ENCODE peak calls at places on chromosomes 3 and 15, in nine cellular contexts. One of them, this sample, is unnamed.

GRCh38 chr15:88918738-88919137 is 5.6 kb upstream of the MFGE8 start:
- DNase-seq in ovary: no peak
- DNase-seq in GM20000: peak
- DNase-seq in fibroblast of pulmonary artery: peak
- DNase-seq in brain microvascular endothelial cell: peak
- DNase-seq in AG04450: peak
- DNase-seq in neural crest cell: no peak
- DNase-seq in IMR-90: peak
- DNase-seq in pancreas: no peak
- DNase-seq in this sample: peak

GRCh38 chr3:66224220-66224619 is 3.4 kb downstream of the SLC25A26 start:
- DNase-seq in brain microvascular endothelial cell: no peak
- DNase-seq in ovary: no peak
- DNase-seq in neural crest cell: no peak
- DNase-seq in GM20000: no peak
- DNase-seq in pancreas: no peak
- DNase-seq in AG04450: no peak
- DNase-seq in fibroblast of pulmonary artery: no peak
- DNase-seq in IMR-90: no peak
- DNase-seq in this sample: no peak

GRCh38 chr3:139238281-139239030 is 105.4 kb upstream of the MRPS22 start:
- DNase-seq in ovary: peak
- DNase-seq in neural crest cell: no peak
- DNase-seq in pancreas: no peak
- DNase-seq in IMR-90: no peak
- DNase-seq in AG04450: no peak
- DNase-seq in brain microvascular endothelial cell: no peak
- DNase-seq in GM20000: no peak
- DNase-seq in fibroblast of pulmonary artery: no peak
- DNase-seq in this sample: no peak

GRCh38 chr3:171347017-171347979 is 112.9 kb downstream of the TNIK start:
- DNase-seq in IMR-90: peak
- DNase-seq in AG04450: no peak
- DNase-seq in pancreas: no peak
- DNase-seq in GM20000: peak
- DNase-seq in brain microvascular endothelial cell: peak
- DNase-seq in neural crest cell: no peak
- DNase-seq in fibroblast of pulmonary artery: peak
- DNase-seq in ovary: no peak
- DNase-seq in this sample: no peak

GRCh38 chr3:46566040-46566631 is at the start of gene LRRC2:
- DNase-seq in neural crest cell: no peak
- DNase-seq in fibroblast of pulmonary artery: peak
- DNase-seq in GM20000: no peak
- DNase-seq in IMR-90: peak
- DNase-seq in brain microvascular endothelial cell: peak
- DNase-seq in ovary: peak
- DNase-seq in AG04450: peak
- DNase-seq in pancreas: peak
- DNase-seq in this sample: peak

GRCh38 chr3:27659279-27660021 is 62.7 kb downstream of the EOMES start:
- DNase-seq in pancreas: peak
- DNase-seq in AG04450: no peak
- DNase-seq in brain microvascular endothelial cell: peak
- DNase-seq in GM20000: peak
- DNase-seq in ovary: no peak
- DNase-seq in IMR-90: peak
- DNase-seq in fibroblast of pulmonary artery: peak
- DNase-seq in neural crest cell: peak
- DNase-seq in this sample: peak

GRCh38 chr15:65062726-65063125 is 5.1 kb downstream of the RASL12 start:
- DNase-seq in GM20000: no peak
- DNase-seq in brain microvascular endothelial cell: no peak
- DNase-seq in ovary: no peak
- DNase-seq in fibroblast of pulmonary artery: no peak
- DNase-seq in IMR-90: no peak
- DNase-seq in neural crest cell: no peak
- DNase-seq in AG04450: no peak
- DNase-seq in pancreas: no peak
- DNase-seq in this sample: no peak

GRCh38 chr3:188284455-188285212 is 130.7 kb downstream of the LPP start:
- DNase-seq in GM20000: no peak
- DNase-seq in fibroblast of pulmonary artery: no peak
- DNase-seq in AG04450: no peak
- DNase-seq in brain microvascular endothelial cell: no peak
- DNase-seq in pancreas: no peak
- DNase-seq in IMR-90: peak
- DNase-seq in neural crest cell: no peak
- DNase-seq in ovary: no peak
- DNase-seq in this sample: no peak

GRCh38 chr3:146590521-146590920 is 14.6 kb downstream of the PLSCR5 start:
- DNase-seq in neural crest cell: no peak
- DNase-seq in IMR-90: peak
- DNase-seq in brain microvascular endothelial cell: no peak
- DNase-seq in pancreas: no peak
- DNase-seq in fibroblast of pulmonary artery: peak
- DNase-seq in GM20000: no peak
- DNase-seq in AG04450: no peak
- DNase-seq in ovary: no peak
- DNase-seq in this sample: no peak

GRCh38 chr3:66435988-66436387 is 64.8 kb downstream of the LRIG1 start:
- DNase-seq in AG04450: no peak
- DNase-seq in IMR-90: no peak
- DNase-seq in GM20000: no peak
- DNase-seq in ovary: no peak
- DNase-seq in pancreas: no peak
- DNase-seq in brain microvascular endothelial cell: no peak
- DNase-seq in fibroblast of pulmonary artery: no peak
- DNase-seq in neural crest cell: no peak
- DNase-seq in this sample: no peak

GRCh38 chr3:21645121-21645897 is 105.7 kb downstream of the ZNF385D start:
- DNase-seq in neural crest cell: no peak
- DNase-seq in IMR-90: peak
- DNase-seq in AG04450: no peak
- DNase-seq in pancreas: peak
- DNase-seq in fibroblast of pulmonary artery: peak
- DNase-seq in GM20000: no peak
- DNase-seq in ovary: no peak
- DNase-seq in brain microvascular endothelial cell: no peak
- DNase-seq in this sample: peak

GRCh38 chr15:80431635-80432034 is 27.5 kb downstream of the ARNT2 start:
- DNase-seq in brain microvascular endothelial cell: no peak
- DNase-seq in IMR-90: no peak
- DNase-seq in fibroblast of pulmonary artery: no peak
- DNase-seq in ovary: no peak
- DNase-seq in pancreas: no peak
- DNase-seq in neural crest cell: no peak
- DNase-seq in GM20000: no peak
- DNase-seq in AG04450: no peak
- DNase-seq in this sample: no peak

GRCh38 chr15:66733976-66734375 is 31.9 kb downstream of the SMAD6 start:
- DNase-seq in GM20000: no peak
- DNase-seq in AG04450: no peak
- DNase-seq in ovary: peak
- DNase-seq in IMR-90: no peak
- DNase-seq in fibroblast of pulmonary artery: no peak
- DNase-seq in pancreas: no peak
- DNase-seq in brain microvascular endothelial cell: no peak
- DNase-seq in neural crest cell: no peak
- DNase-seq in this sample: no peak

GRCh38 chr3:134347516-134347915 is 26.7 kb downstream of the AMOTL2 start:
- DNase-seq in ovary: no peak
- DNase-seq in neural crest cell: no peak
- DNase-seq in pancreas: peak
- DNase-seq in brain microvascular endothelial cell: no peak
- DNase-seq in GM20000: no peak
- DNase-seq in fibroblast of pulmonary artery: no peak
- DNase-seq in AG04450: no peak
- DNase-seq in IMR-90: no peak
- DNase-seq in this sample: no peak

DNA sequence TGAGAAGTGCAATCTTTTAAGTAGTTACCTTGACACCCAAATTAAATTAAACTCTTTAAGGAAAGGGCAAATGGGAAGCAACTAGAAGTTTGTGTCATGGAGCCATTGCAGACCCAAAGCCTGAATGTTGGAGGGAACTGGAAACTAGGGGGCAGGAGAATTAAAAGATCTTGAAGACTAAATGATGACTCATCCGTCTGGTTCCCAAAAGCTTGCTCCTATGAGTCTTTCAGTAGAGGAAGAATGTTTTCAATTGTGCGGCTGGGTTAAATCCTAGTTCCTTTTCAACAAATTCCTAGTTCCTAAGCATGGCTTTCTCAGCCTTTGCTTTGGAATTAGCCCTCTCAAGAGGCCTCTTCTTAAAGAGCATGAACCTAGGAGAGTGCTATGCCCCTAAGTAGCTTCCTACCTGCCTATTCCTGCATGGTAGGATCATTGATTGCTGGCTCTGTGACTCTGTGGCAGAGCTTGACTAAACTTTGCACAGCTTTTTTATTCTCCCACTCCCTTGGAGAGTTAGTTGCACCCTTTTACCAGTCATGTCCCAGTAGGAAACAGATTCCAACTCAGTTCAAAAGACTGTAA is 17.7 kb downstream of the CLEC3B start:
- DNase-seq in GM20000: no peak
- DNase-seq in brain microvascular endothelial cell: peak
- DNase-seq in pancreas: no peak
- DNase-seq in IMR-90: peak
- DNase-seq in neural crest cell: no peak
- DNase-seq in ovary: no peak
- DNase-seq in fibroblast of pulmonary artery: peak
- DNase-seq in AG04450: peak
- DNase-seq in this sample: peak
- TF ChIP-seq CTCF in GM20000: no peak
- TF ChIP-seq CTCF in brain microvascular endothelial cell: peak
- TF ChIP-seq CTCF in pancreas: no peak
- TF ChIP-seq CTCF in IMR-90: peak
- TF ChIP-seq CTCF in neural crest cell: no peak
- TF ChIP-seq CTCF in ovary: no peak
- TF ChIP-seq CTCF in fibroblast of pulmonary artery: peak
- TF ChIP-seq CTCF in AG04450: peak
- TF ChIP-seq CTCF in this sample: peak

DNA sequence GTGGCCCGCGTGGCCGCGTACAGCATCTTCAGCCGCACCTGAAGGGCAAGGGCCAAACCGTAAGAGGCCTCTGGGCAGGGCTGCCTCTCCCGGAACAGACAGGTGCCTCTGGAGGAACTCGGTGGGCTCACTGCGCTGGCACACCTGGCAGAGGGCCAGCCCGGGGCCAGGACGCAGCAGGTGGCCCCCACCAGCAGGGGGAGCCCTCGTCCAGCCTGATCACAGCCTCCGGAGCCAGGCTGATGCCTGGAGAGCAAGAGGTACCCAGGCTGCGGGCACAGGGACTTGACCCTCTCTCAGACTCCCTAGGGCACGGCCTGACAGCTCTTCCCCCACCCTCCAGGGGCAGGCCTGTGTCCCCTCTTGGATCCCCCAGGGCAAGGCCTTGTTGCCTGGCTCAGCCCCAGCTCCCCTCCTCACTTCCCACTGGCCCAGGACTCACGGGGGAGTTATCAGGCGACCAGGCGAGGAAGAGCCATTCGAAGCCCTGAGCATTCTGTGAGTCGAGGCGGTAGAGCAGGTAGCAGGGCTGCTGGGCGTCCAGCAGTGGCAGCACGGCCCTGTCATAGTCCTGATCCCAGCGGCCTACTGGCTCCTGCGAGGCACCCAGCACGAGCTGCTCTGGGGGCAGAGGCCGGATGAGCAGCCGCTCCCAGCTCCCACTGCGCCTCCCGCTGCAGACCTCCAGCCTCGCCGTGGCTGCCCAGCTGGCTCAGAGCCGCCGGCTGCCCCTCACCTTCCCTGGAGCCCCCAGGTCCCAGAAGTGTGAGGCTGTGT is 6.2 kb upstream of the TLR9 start:
- DNase-seq in neural crest cell: peak
- DNase-seq in AG04450: no peak
- DNase-seq in IMR-90: peak
- DNase-seq in pancreas: peak
- DNase-seq in brain microvascular endothelial cell: no peak
- DNase-seq in ovary: peak
- DNase-seq in GM20000: peak
- DNase-seq in fibroblast of pulmonary artery: peak
- DNase-seq in this sample: peak
- TF ChIP-seq CTCF in neural crest cell: peak
- TF ChIP-seq CTCF in AG04450: peak
- TF ChIP-seq CTCF in IMR-90: peak
- TF ChIP-seq CTCF in pancreas: peak
- TF ChIP-seq CTCF in brain microvascular endothelial cell: peak
- TF ChIP-seq CTCF in ovary: peak
- TF ChIP-seq CTCF in GM20000: peak
- TF ChIP-seq CTCF in fibroblast of pulmonary artery: peak
- TF ChIP-seq CTCF in this sample: peak

GRCh38 chr3:183513046-183513706 is 42.3 kb downstream of the KLHL6 start:
- DNase-seq in ovary: no peak
- DNase-seq in AG04450: no peak
- DNase-seq in GM20000: peak
- DNase-seq in IMR-90: no peak
- DNase-seq in neural crest cell: no peak
- DNase-seq in brain microvascular endothelial cell: no peak
- DNase-seq in fibroblast of pulmonary artery: no peak
- DNase-seq in pancreas: no peak
- DNase-seq in this sample: no peak

GRCh38 chr3:183517656-183518055 is 37.9 kb downstream of the KLHL6 start:
- DNase-seq in ovary: no peak
- DNase-seq in IMR-90: no peak
- DNase-seq in brain microvascular endothelial cell: no peak
- DNase-seq in neural crest cell: no peak
- DNase-seq in pancreas: no peak
- DNase-seq in GM20000: no peak
- DNase-seq in fibroblast of pulmonary artery: no peak
- DNase-seq in AG04450: no peak
- DNase-seq in this sample: no peak

GRCh38 chr3:183515968-183516851 is 39.3 kb downstream of the KLHL6 start:
- DNase-seq in AG04450: no peak
- DNase-seq in IMR-90: no peak
- DNase-seq in brain microvascular endothelial cell: no peak
- DNase-seq in pancreas: no peak
- DNase-seq in ovary: no peak
- DNase-seq in neural crest cell: no peak
- DNase-seq in fibroblast of pulmonary artery: no peak
- DNase-seq in GM20000: peak
- DNase-seq in this sample: no peak

GRCh38 chr3:183518446-183519185 is 36.9 kb downstream of the KLHL6 start:
- DNase-seq in AG04450: no peak
- DNase-seq in neural crest cell: peak
- DNase-seq in brain microvascular endothelial cell: no peak
- DNase-seq in GM20000: no peak
- DNase-seq in IMR-90: no peak
- DNase-seq in pancreas: no peak
- DNase-seq in fibroblast of pulmonary artery: no peak
- DNase-seq in ovary: no peak
- DNase-seq in this sample: no peak

GRCh38 chr3:183514048-183514447 is 41.5 kb downstream of the KLHL6 start:
- DNase-seq in pancreas: no peak
- DNase-seq in IMR-90: no peak
- DNase-seq in brain microvascular endothelial cell: no peak
- DNase-seq in ovary: no peak
- DNase-seq in GM20000: no peak
- DNase-seq in fibroblast of pulmonary artery: no peak
- DNase-seq in AG04450: no peak
- DNase-seq in neural crest cell: no peak
- DNase-seq in this sample: no peak
- TF ChIP-seq CTCF in pancreas: no peak
- TF ChIP-seq CTCF in IMR-90: no peak
- TF ChIP-seq CTCF in brain microvascular endothelial cell: no peak
- TF ChIP-seq CTCF in ovary: no peak
- TF ChIP-seq CTCF in GM20000: no peak
- TF ChIP-seq CTCF in fibroblast of pulmonary artery: no peak
- TF ChIP-seq CTCF in AG04450: no peak
- TF ChIP-seq CTCF in neural crest cell: no peak
- TF ChIP-seq CTCF in this sample: no peak

GRCh38 chr3:155870133-155870944 is at the start of gene GMPS:
- DNase-seq in pancreas: peak
- DNase-seq in fibroblast of pulmonary artery: peak
- DNase-seq in AG04450: peak
- DNase-seq in IMR-90: peak
- DNase-seq in neural crest cell: peak
- DNase-seq in GM20000: peak
- DNase-seq in ovary: peak
- DNase-seq in brain microvascular endothelial cell: peak
- DNase-seq in this sample: peak
- TF ChIP-seq CTCF in pancreas: peak
- TF ChIP-seq CTCF in fibroblast of pulmonary artery: no peak
- TF ChIP-seq CTCF in AG04450: peak
- TF ChIP-seq CTCF in IMR-90: peak
- TF ChIP-seq CTCF in neural crest cell: peak
- TF ChIP-seq CTCF in GM20000: peak
- TF ChIP-seq CTCF in ovary: peak
- TF ChIP-seq CTCF in brain microvascular endothelial cell: peak
- TF ChIP-seq CTCF in this sample: peak